ENCODE peak calls at places on chromosomes 7 and 10, in seven cellular contexts. I is AG04449, B is coronary artery, Q is GM13976, X is cardiac muscle cell, S is astrocyte, K is HL-60. L is an unnamed sample.

GRCh38 chr7:44823266-44823781 is 24.6 kb downstream of the H2AZ2 start:
- DNase-seq in X (no peak), K (no peak), B (no peak), S (no peak), Q (no peak), I (no peak), L (no peak)

GRCh38 chr10:69968830-69969229 is 83.8 kb upstream of the MACROH2A2 start:
- DNase-seq in B (no peak), I (no peak), S (no peak), Q (no peak), K (peak; percentile 15), X (peak; percentile 59), L (peak; percentile 31)

GRCh38 chr10:45424668-45425404 is 50.8 kb downstream of the ALOX5 start:
- DNase-seq in K (peak; percentile 63), B (no peak), X (no peak), S (no peak), Q (no peak), I (no peak), L (no peak)

GRCh38 chr7:149879801-149880738 is 6.3 kb downstream of the ATP6V0E2 start:
- DNase-seq in I (no peak), Q (no peak), X (no peak), S (no peak), K (no peak), B (peak; percentile 65), L (no peak)

GRCh38 chr7:51071427-51071826 is 245.2 kb downstream of the COBL start:
- DNase-seq in K (no peak), I (no peak), B (no peak), S (no peak), Q (no peak), X (no peak), L (no peak)

GRCh38 chr7:102914585-102914984 is 1.8 kb downstream of the LRRC17 start:
- DNase-seq in Q (no peak), X (peak; percentile 20), I (no peak), B (peak; percentile 91), K (no peak), S (peak; percentile 91), L (peak; percentile 96)

GRCh38 chr7:8131694-8132605 is 130.0 kb downstream of the ICA1 start:
- DNase-seq in B (no peak), K (no peak), X (no peak), I (no peak), Q (no peak), S (no peak), L (no peak)

GRCh38 chr7:142120474-142121000 is 9.0 kb downstream of the MGAM2 start:
- DNase-seq in B (no peak), Q (no peak), X (no peak), K (no peak), I (no peak), S (no peak), L (no peak)

GRCh38 chr10:60182691-60183090 is 207.0 kb downstream of the ANK3 start:
- DNase-seq in K (no peak), S (peak; percentile 57), Q (no peak), B (no peak), X (no peak), I (no peak), L (peak; percentile 47)

GRCh38 chr10:71581376-71581775 is 138.2 kb downstream of the C10orf105 start:
- DNase-seq in S (no peak), I (no peak), Q (no peak), K (no peak), B (no peak), X (no peak), L (no peak)

GRCh38 chr10:74558897-74559296 is 267.5 kb upstream of the KAT6B start:
- DNase-seq in B (no peak), I (no peak), K (no peak), S (no peak), X (no peak), Q (no peak), L (no peak)

GRCh38 chr10:6108631-6109443 is 20.0 kb downstream of the RBM17 start:
- DNase-seq in Q (peak; percentile 64), I (no peak), K (no peak), X (peak; percentile 64), B (no peak), S (peak; percentile 14), L (peak; percentile 65)

DNA sequence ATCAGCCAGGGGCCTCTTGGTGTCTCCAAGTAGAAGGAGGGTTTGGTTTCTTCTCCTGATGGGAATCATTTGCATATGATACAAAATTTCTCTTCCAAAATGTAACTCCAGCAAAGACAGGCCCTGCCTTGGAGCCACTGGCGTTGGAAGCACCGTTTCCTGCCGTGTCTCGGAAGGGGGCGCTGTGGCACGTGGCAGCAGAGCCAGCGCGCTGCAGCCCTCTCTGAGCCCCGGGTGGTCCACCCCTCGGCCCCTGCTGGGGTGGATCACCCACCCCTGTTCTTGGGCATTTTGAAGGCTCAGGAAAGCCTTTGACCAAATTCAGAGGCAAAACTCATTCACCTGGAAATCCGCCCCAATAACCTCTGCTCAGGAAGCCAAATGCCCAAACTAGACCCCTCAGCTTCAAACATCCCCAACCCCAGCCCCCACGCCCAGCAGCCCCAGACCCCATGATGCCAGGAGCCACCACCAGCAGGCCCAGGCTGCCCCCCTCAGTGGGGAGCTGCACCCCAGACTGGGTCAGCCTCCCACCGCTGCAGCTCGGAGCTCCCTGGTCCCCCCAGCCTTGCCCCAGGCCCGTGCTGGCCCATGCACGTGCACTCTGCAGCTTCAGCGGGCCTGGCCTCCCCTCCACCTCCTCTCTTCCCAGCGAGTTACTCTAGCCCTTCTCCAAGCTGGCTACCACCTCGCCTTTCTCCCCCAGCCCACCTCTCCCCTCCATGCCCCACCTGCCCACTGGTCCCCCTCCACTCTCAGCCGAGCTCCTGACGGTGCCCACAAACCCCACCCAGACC is 29.5 kb upstream of the ELFN1 start:
- DNase-seq in Q (no peak), K (no peak), B (no peak), X (no peak), I (no peak), S (no peak), L (no peak)
- TF ChIP-seq CTCF in Q (no peak), K (no peak), B (no peak), X (peak; percentile 11), I (no peak), S (no peak), L (no peak)

DNA sequence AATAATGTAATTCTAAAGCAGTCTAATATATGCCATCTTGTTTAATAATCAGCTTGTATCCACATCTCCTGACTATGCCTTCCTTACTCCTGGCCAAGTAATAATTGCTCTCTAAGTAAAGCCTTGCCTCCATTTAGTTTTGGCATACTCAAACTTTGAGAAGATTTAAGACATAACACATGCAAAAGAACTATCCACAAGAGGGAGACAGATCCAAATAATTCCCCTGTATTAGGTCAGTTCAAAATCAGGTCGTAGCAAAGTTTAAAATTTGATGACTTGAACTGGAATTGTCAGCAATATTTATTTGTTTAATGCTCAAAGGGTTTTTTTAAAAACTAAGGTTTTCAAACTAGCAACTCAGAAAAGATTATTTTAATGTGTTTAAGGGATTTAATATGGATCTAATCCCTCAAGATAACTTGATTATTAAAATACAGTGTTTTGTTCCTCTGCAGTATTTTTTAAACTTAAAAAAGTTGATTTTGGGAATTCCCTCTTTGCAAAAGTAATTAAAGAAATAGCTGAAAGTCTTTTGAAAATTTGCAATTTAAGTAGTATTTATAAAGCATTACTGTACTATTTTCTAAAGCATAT is 95.3 kb downstream of the HDAC9 start:
- DNase-seq in X (peak; percentile 24), I (peak; percentile 19), B (no peak), Q (no peak), K (no peak), S (peak; percentile 40), L (peak; percentile 87)
- TF ChIP-seq CTCF in X (peak; percentile 71), I (peak; percentile 49), B (no peak), Q (peak; percentile 5), K (peak; percentile 8), S (peak; percentile 60), L (peak; percentile 72)

DNA sequence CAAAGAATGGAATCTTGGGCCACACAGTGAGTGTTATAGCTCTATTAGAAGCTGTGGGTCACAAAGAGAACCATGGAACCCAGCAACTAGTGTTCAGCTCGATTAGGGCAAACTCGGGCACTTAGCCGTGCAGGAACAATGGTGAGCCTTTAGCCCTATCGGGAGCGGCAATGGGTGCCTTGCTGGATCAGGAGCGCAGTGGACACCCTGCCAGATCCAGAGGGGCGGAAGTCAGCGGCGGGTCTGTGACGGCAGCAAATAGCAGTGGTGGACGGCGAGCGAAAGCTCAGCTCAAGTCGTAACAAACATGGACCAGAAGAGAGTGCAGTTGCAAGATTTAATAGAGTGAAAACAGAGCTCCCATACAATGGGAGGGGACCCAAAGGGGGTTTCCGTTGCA is 43.9 kb upstream of the NRG3 start:
- DNase-seq in S (no peak), Q (no peak), B (no peak), I (no peak), X (no peak), K (no peak), L (no peak)
- TF ChIP-seq CTCF in S (no peak), Q (no peak), B (no peak), I (no peak), X (no peak), K (no peak), L (no peak)

GRCh38 chr7:100049441-100050291 is at the start of gene ZSCAN21:
- DNase-seq in S (peak; percentile 77), I (no peak), K (peak; percentile 78), Q (peak; percentile 93), B (peak; percentile 94), X (peak; percentile 86), L (peak; percentile 86)
- TF ChIP-seq CTCF in S (no peak), I (peak; percentile 25), K (no peak), Q (peak; percentile 30), B (no peak), X (peak; percentile 29), L (no peak)

GRCh38 chr10:52488606-52489485 is 174.8 kb downstream of the DKK1 start:
- DNase-seq in B (no peak), I (no peak), X (peak; percentile 44), S (peak; percentile 16), Q (peak; percentile 10), K (no peak), L (peak; percentile 71)
- TF ChIP-seq CTCF in B (peak; percentile 37), I (peak; percentile 14), X (peak; percentile 55), S (peak; percentile 47), Q (no peak), K (no peak), L (peak; percentile 53)

L was measured in choroid plexus epithelial cell.